ENCODE peak calls at places on chromosomes 2 and 18, in seven cellular contexts. I is brain microvascular endothelial cell; K is skeletal muscle cell; M is keratinocyte; C is trophoblast cell; Y is IMR-90; T is effector memory CD4-positive, alpha-beta T cell. N is an unnamed sample.

GRCh38 chr2:10169581-10169980 is 47.0 kb downstream of the RRM2 start:
- DNase-seq in I (no peak), M (no peak), T (no peak), Y (peak), K (no peak), C (no peak), N (no peak)

GRCh38 chr18:50152900-50153299 is 42.0 kb downstream of the MYO5B start:
- DNase-seq in M (no peak), C (no peak), Y (no peak), I (no peak), T (no peak), K (no peak), N (no peak)

GRCh38 chr2:56167616-56168015 is 16.2 kb upstream of the CCDC85A start:
- DNase-seq in I (no peak), Y (no peak), K (peak), T (no peak), C (no peak), M (no peak), N (no peak)

GRCh38 chr2:233118601-233119000 is 58.5 kb downstream of the INPP5D start:
- DNase-seq in K (no peak), C (no peak), I (no peak), Y (no peak), M (no peak), T (no peak), N (no peak)

GRCh38 chr2:134782792-134783191 is 55.6 kb upstream of the ACMSD start:
- DNase-seq in T (no peak), I (peak), K (peak), M (no peak), C (no peak), Y (peak), N (peak)

GRCh38 chr18:13563390-13563805 is 163.0 kb downstream of the FAM210A start:
- DNase-seq in I (no peak), C (no peak), Y (no peak), M (no peak), T (no peak), K (no peak), N (no peak)

GRCh38 chr2:177397501-177398289 is 5.1 kb downstream of the AGPS start:
- DNase-seq in Y (peak), T (no peak), C (no peak), K (peak), I (peak), M (no peak), N (no peak)

GRCh38 chr2:145744541-145745386 is 1224.8 kb upstream of the ZEB2 start:
- DNase-seq in Y (peak), M (no peak), K (peak), C (no peak), T (no peak), I (peak), N (no peak)

GRCh38 chr2:54771166-54771565 is 47.7 kb downstream of the EML6 start:
- DNase-seq in I (peak), Y (peak), C (peak), K (no peak), T (no peak), M (peak), N (no peak)

GRCh38 chr18:59818769-59819168 is 81.0 kb upstream of the PMAIP1 start:
- DNase-seq in T (no peak), K (no peak), C (no peak), Y (no peak), M (no peak), I (no peak), N (no peak)

GRCh38 chr2:188439986-188440385 is 148.3 kb downstream of the GULP1 start:
- DNase-seq in K (no peak), M (no peak), C (no peak), T (no peak), Y (no peak), I (no peak), N (no peak)

GRCh38 chr2:73156539-73157124 is 43.9 kb upstream of the RAB11FIP5 start:
- DNase-seq in Y (peak), T (peak), K (no peak), C (no peak), M (no peak), I (peak), N (peak)

DNA sequence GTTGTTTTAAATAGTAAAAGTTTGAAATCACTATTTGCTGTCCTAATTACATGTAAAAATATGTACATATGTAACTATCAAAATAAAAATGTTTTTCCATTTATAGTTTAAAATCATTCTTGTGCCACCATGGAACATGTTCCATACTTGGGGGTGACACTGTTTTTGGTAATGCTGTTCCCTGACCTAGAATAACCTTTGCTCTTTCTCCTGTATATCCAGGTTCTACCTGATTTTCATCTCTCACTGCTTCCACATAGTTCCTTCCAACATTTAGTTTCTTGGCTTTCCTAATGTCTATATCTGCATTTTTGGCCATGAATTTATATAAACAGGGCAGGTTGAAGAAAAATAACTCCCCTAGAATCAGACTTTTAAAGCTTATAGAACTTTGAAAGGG is 2.5 kb downstream of the SPOPL start:
- DNase-seq in C (no peak), I (no peak), T (no peak), M (no peak), Y (no peak), K (no peak), N (no peak)
- H3K4me3 ChIP-seq in C (no peak), I (no peak), T (peak), M (peak), Y (no peak), K (no peak), N (no peak)

DNA sequence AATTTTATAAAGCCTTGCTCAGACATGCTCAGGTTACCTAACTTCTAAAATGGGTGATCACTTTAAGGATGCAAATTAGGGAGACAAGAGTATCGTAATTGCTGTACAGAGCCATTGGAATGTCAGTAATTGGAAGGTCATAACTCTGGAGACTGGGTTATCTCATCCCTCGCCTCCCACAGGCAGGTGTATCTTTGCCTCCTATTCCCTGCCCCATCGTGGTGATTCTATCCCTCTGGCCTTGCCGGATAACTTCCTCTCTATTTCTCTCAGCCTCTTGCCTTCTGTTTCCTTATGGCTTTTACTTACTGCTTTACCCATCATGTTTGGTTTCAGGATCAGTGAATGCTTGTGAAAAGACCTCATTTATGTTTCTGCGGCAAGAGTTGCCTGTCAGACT is 2.5 kb downstream of the PDK1 start:
- DNase-seq in M (no peak), K (no peak), T (no peak), I (no peak), Y (no peak), C (no peak), N (no peak)
- H3K4me3 ChIP-seq in M (peak), K (peak), T (no peak), I (no peak), Y (peak), C (no peak), N (no peak)

GRCh38 chr18:42931501-42931900 is 184.0 kb downstream of the RIT2 start:
- DNase-seq in T (no peak), I (peak), Y (peak), M (no peak), C (no peak), K (peak), N (no peak)
- H3K4me3 ChIP-seq in T (no peak), I (no peak), Y (no peak), M (no peak), C (no peak), K (no peak), N (no peak)

GRCh38 chr2:218879881-218880748 is 537 bp upstream of the WNT10A start:
- DNase-seq in K (no peak), I (no peak), M (no peak), C (no peak), T (peak), Y (no peak), N (no peak)
- H3K4me3 ChIP-seq in K (no peak), I (no peak), M (peak), C (peak), T (peak), Y (no peak), N (no peak)